ENCODE peak calls at places on chromosomes 5 and 9, in five cellular contexts. T is tibial artery, J is cardiac fibroblast, D is heart left ventricle, U is cardiac muscle cell. Y is an unnamed sample.

GRCh38 chr5:142322747-142323479 is 1.9 kb downstream of the SPRY4 start:
- DNase-seq in T (peak), J (peak), D (no peak), U (no peak), Y (no peak)

GRCh38 chr9:114030364-114030763 is 47.7 kb downstream of the AMBP start:
- DNase-seq in T (peak), J (no peak), D (peak), U (no peak), Y (no peak)

GRCh38 chr5:187617-188451 is 3.5 kb upstream of the LRRC14B start:
- DNase-seq in T (no peak), J (no peak), D (no peak), U (no peak), Y (no peak)

GRCh38 chr9:119853126-119853525 is 483.9 kb upstream of the BRINP1 start:
- DNase-seq in T (no peak), J (no peak), D (no peak), U (no peak), Y (no peak)

GRCh38 chr9:130072515-130073235 is 19.0 kb downstream of the GPR107 start:
- DNase-seq in T (no peak), J (no peak), D (no peak), U (no peak), Y (no peak)

GRCh38 chr5:82821978-82822927 is 254.9 kb downstream of the TMEM167A start:
- DNase-seq in T (no peak), J (peak), D (no peak), U (no peak), Y (no peak)

GRCh38 chr5:124871299-124871698 is 124.9 kb upstream of the ZNF608 start:
- DNase-seq in T (no peak), J (peak), D (no peak), U (no peak), Y (no peak)

GRCh38 chr9:6450641-6451375 is 37.8 kb downstream of the UHRF2 start:
- DNase-seq in T (no peak), J (no peak), D (no peak), U (no peak), Y (no peak)

GRCh38 chr9:91177081-91177480 is 184.6 kb downstream of the AUH start:
- DNase-seq in T (no peak), J (no peak), D (no peak), U (no peak), Y (peak)

GRCh38 chr5:23318960-23319359 is 188.4 kb upstream of the PRDM9 start:
- DNase-seq in T (no peak), J (no peak), D (no peak), U (no peak), Y (no peak)

GRCh38 chr9:21777701-21778100 is 24.7 kb upstream of the MTAP start:
- DNase-seq in T (no peak), J (peak), D (no peak), U (no peak), Y (no peak)
- H3K4me3 ChIP-seq in T (no peak), J (no peak), D (no peak), U (no peak), Y (no peak)

GRCh38 chr5:78251663-78252284 is 42.7 kb downstream of the AP3B1 start:
- DNase-seq in T (no peak), J (no peak), D (no peak), U (no peak), Y (no peak)

GRCh38 chr5:78253201-78253600 is 41.3 kb downstream of the AP3B1 start:
- DNase-seq in T (no peak), J (peak), D (no peak), U (no peak), Y (no peak)

GRCh38 chr5:78252715-78253114 is 41.8 kb downstream of the AP3B1 start:
- DNase-seq in T (no peak), J (no peak), D (no peak), U (no peak), Y (no peak)
- H3K4me3 ChIP-seq in T (no peak), J (no peak), D (no peak), U (no peak), Y (no peak)

GRCh38 chr9:128061305-128061704 is 5.8 kb downstream of the NAIF1 start:
- DNase-seq in T (no peak), J (no peak), D (no peak), U (no peak), Y (no peak)
- H3K4me3 ChIP-seq in T (no peak), J (no peak), D (no peak), U (no peak), Y (no peak)

GRCh38 chr9:128247191-128247803 is 28.5 kb downstream of the GOLGA2 start:
- DNase-seq in T (no peak), J (no peak), D (no peak), U (no peak), Y (no peak)

GRCh38 chr9:128243486-128244415 is 32.1 kb downstream of the GOLGA2 start:
- DNase-seq in T (peak), J (peak), D (peak), U (no peak), Y (no peak)

GRCh38 chr9:128246471-128246870 is 29.3 kb downstream of the GOLGA2 start:
- DNase-seq in T (no peak), J (no peak), D (no peak), U (no peak), Y (no peak)

GRCh38 chr9:128244443-128245226 is 31.2 kb downstream of the GOLGA2 start:
- DNase-seq in T (peak), J (peak), D (peak), U (peak), Y (peak)

GRCh38 chr9:128245293-128246151 is 30.3 kb downstream of the GOLGA2 start:
- DNase-seq in T (no peak), J (peak), D (peak), U (no peak), Y (no peak)
- H3K4me3 ChIP-seq in T (no peak), J (no peak), D (peak), U (no peak), Y (peak)

GRCh38 chr5:177133845-177134652 is 476 bp downstream of the NSD1 start:
- DNase-seq in T (peak), J (peak), D (peak), U (peak), Y (no peak)
- H3K4me3 ChIP-seq in T (peak), J (peak), D (peak), U (peak), Y (peak)

DNA sequence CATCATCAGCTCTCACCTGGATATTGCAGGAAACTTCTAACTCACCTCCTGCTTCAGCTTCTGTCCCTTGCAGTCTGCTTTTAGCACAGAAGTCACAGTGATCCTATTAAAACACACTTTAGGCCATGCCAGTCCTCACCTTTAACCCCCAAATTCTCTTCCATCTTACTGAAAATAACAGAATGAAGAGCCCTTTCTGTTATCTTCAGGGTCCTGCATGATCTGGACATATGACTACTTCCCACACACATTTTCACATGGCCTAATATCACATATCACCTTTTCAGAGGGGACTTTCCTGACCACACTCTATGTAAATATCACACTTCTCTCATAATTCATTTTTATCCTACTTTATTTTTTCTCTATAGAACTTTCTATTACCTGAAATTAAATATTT is 550.6 kb upstream of the CLINT1 start:
- DNase-seq in T (no peak), J (no peak), D (no peak), U (no peak), Y (no peak)
- H3K4me3 ChIP-seq in T (no peak), J (no peak), D (no peak), U (no peak), Y (no peak)

DNA sequence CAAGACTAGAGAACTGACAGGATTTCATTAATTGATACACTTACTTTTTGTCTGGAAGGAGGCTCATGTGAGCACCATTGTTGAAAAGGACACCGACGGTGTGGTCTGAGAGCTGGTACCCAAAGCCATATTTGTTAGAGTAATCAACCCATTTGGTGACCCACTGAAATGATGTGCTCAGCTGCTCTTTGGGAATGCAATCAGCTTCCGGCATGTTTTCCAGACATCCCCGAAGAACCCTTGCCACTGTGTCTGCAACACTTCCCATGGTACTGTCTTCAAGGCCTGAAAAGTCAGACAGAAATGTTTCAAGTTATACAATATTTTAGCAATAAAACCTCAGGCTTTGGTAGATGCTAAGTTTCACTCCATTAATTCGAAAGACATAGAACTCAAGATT is 4.4 kb downstream of the PLK2 start:
- DNase-seq in T (no peak), J (peak), D (no peak), U (no peak), Y (no peak)
- H3K4me3 ChIP-seq in T (no peak), J (peak), D (peak), U (no peak), Y (peak)

DNA sequence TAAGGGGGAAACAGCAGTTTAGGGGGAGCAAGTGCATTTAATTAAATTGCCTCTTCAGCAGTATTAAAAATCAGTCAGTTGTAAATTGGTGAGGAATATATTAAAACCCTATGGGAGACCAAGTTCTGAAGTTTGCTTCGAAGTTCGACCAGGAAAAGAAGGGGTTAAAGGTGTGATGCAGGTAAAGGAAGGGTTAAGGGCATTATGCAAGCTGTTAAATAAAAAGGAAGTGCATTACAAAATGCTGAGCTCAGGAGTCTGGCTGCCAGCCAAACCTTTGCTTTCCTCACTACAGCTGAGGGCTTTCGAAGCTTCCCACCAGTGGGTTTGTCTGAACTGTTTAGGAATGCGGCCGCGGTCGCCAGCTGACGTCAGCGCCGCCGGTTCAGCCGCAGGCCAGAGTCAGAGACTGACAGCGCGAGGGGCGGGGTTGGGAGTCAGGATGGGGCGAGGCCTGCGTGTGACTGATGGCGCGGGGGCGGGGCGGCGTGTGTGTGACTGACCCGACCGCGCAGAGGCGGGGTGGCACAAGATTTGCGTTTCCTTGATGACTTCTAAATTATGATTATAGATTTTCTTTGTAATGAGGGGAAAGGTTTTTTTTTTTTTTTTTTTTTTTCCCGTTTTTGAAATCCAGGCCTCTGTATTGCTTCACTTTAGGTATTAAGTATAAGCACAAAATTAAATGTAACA is 76.6 kb downstream of the ZSWIM6 start:
- DNase-seq in T (peak), J (peak), D (peak), U (peak), Y (peak)
- H3K4me3 ChIP-seq in T (peak), J (no peak), D (peak), U (peak), Y (peak)

GRCh38 chr5:76319673-76320072 is 83.4 kb upstream of the IQGAP2 start:
- DNase-seq in T (no peak), J (no peak), D (no peak), U (no peak), Y (no peak)
- H3K4me3 ChIP-seq in T (no peak), J (no peak), D (no peak), U (no peak), Y (no peak)

GRCh38 chr5:180160215-180160614 is 48.8 kb downstream of the RASGEF1C start:
- DNase-seq in T (no peak), J (no peak), D (no peak), U (no peak), Y (peak)
- H3K4me3 ChIP-seq in T (no peak), J (no peak), D (no peak), U (no peak), Y (no peak)